ENCODE peak calls at places on chromosomes 2 and 18, in ten cellular contexts. W is right cardiac atrium, D is lung, O is fibroblast of lung, N is prostate gland, J is IMR-90, T is gastrocnemius medialis, V is osteoblast, R is Panc1, Y is cardiac muscle cell. M is an unnamed sample. For H3K4me1, the result is how much of the 10 kb centered on the place peaks cover.

GRCh38 chr2:119704670-119705120 is 25.7 kb downstream of the TMEM177 start:
- DNase-seq in W (no peak), D (no peak), O (peak), N (no peak), J (peak), T (no peak), V (no peak), R (no peak), Y (peak), M (peak)

GRCh38 chr2:131046580-131047274 is 46.5 kb downstream of the FAM168B start:
- DNase-seq in W (no peak), D (no peak), O (no peak), N (no peak), J (no peak), T (no peak), V (peak), R (no peak), Y (no peak), M (no peak)

GRCh38 chr2:165953655-165954606 is at the start of gene TTC21B:
- DNase-seq in W (peak), D (peak), O (peak), N (peak), J (peak), T (peak), V (peak), R (peak), Y (peak), M (peak)

GRCh38 chr2:37984589-37984988 is 59.5 kb downstream of the RMDN2 start:
- DNase-seq in W (no peak), D (no peak), O (peak), N (no peak), J (peak), T (no peak), V (no peak), R (no peak), Y (peak), M (peak)

GRCh38 chr2:135563793-135564192 is 32.5 kb downstream of the R3HDM1 start:
- DNase-seq in W (no peak), D (no peak), O (peak), N (no peak), J (peak), T (no peak), V (no peak), R (no peak), Y (peak), M (peak)

GRCh38 chr2:236565225-236565624 is 4.4 kb upstream of the ACKR3 start:
- DNase-seq in W (no peak), D (no peak), O (no peak), N (no peak), J (no peak), T (no peak), V (no peak), R (no peak), Y (no peak), M (no peak)

GRCh38 chr2:196670342-196670741 is 30.8 kb downstream of the CCDC150 start:
- DNase-seq in W (no peak), D (no peak), O (no peak), N (no peak), J (no peak), T (no peak), V (no peak), R (no peak), Y (no peak), M (no peak)

GRCh38 chr2:118197011-118197695 is 108.9 kb downstream of the INSIG2 start:
- DNase-seq in W (no peak), D (no peak), O (no peak), N (no peak), J (peak), T (no peak), V (no peak), R (no peak), Y (peak), M (no peak)

GRCh38 chr2:191927319-191927867 is 80.5 kb upstream of the CAVIN2 start:
- DNase-seq in W (peak), D (peak), O (peak), N (peak), J (peak), T (no peak), V (peak), R (peak), Y (peak), M (peak)

GRCh38 chr18:34493566-34494358 is 216.3 kb upstream of the DTNA start:
- DNase-seq in W (peak), D (no peak), O (no peak), N (no peak), J (no peak), T (peak), V (peak), R (no peak), Y (peak), M (peak)

GRCh38 chr2:111617804-111618576 is 266.0 kb downstream of the ANAPC1 start:
- DNase-seq in W (peak), D (no peak), O (peak), N (no peak), J (no peak), T (no peak), V (no peak), R (no peak), Y (no peak), M (no peak)

GRCh38 chr2:29262681-29263260 is 147.6 kb downstream of the CLIP4 start:
- DNase-seq in W (no peak), D (no peak), O (no peak), N (no peak), J (no peak), T (no peak), V (no peak), R (no peak), Y (no peak), M (peak)

GRCh38 chr2:210271300-210271699 is 43.7 kb downstream of the MYL1 start:
- DNase-seq in W (no peak), D (no peak), O (no peak), N (no peak), J (no peak), T (no peak), V (no peak), R (no peak), Y (no peak), M (no peak)

GRCh38 chr2:194323740-194324139 is 1333.3 kb upstream of the SLC39A10 start:
- DNase-seq in W (no peak), D (no peak), O (no peak), N (no peak), J (no peak), T (no peak), V (no peak), R (no peak), Y (no peak), M (no peak)

GRCh38 chr2:233408366-233409285 is 54.3 kb downstream of the DGKD start:
- DNase-seq in W (no peak), D (no peak), O (no peak), N (no peak), J (no peak), T (no peak), V (no peak), R (no peak), Y (no peak), M (no peak)

GRCh38 chr2:55949211-55949610 is 25.6 kb upstream of the EFEMP1 start:
- DNase-seq in W (no peak), D (no peak), O (no peak), N (no peak), J (no peak), T (no peak), V (no peak), R (no peak), Y (no peak), M (no peak)

GRCh38 chr18:68288408-68288807 is 426.5 kb downstream of the TMX3 start:
- DNase-seq in W (no peak), D (no peak), O (no peak), N (no peak), J (no peak), T (no peak), V (no peak), R (no peak), Y (no peak), M (no peak)

GRCh38 chr2:88170472-88170892 is 336 bp downstream of the THNSL2 start:
- DNase-seq in W (peak), D (no peak), O (peak), N (peak), J (no peak), T (no peak), V (no peak), R (no peak), Y (peak), M (no peak)

GRCh38 chr2:152098033-152098797 is 629 bp downstream of the CACNB4 start:
- DNase-seq in W (peak), D (no peak), O (peak), N (peak), J (no peak), T (no peak), V (peak), R (no peak), Y (peak), M (no peak)

GRCh38 chr2:177143444-177143843 is 69.2 kb upstream of the HNRNPA3 start:
- DNase-seq in W (no peak), D (no peak), O (peak), N (no peak), J (peak), T (no peak), V (peak), R (no peak), Y (peak), M (peak)

GRCh38 chr18:75207298-75208054 is 1.5 kb downstream of the PTGR3 start:
- DNase-seq in W (no peak), D (no peak), O (peak), N (no peak), J (peak), T (no peak), V (peak), R (no peak), Y (no peak), M (peak)

GRCh38 chr18:12295389-12296086 is 12.5 kb upstream of the TUBB6 start:
- DNase-seq in W (no peak), D (no peak), O (no peak), N (no peak), J (peak), T (no peak), V (peak), R (no peak), Y (no peak), M (peak)

GRCh38 chr18:64097497-64097896 is 51.4 kb downstream of the LINC00305 start:
- DNase-seq in W (no peak), D (no peak), O (peak), N (no peak), J (no peak), T (no peak), V (no peak), R (no peak), Y (no peak), M (no peak)

GRCh38 chr18:32956591-32957310 is 183.9 kb upstream of the KLHL14 start:
- DNase-seq in W (peak), D (no peak), O (peak), N (no peak), J (peak), T (no peak), V (peak), R (peak), Y (peak), M (peak)

GRCh38 chr2:192148241-192148619 is 46.5 kb downstream of the TMEFF2 start:
- DNase-seq in W (no peak), D (no peak), O (no peak), N (no peak), J (no peak), T (no peak), V (peak), R (no peak), Y (no peak), M (no peak)

GRCh38 chr2:145415151-145415550 is 895.2 kb upstream of the ZEB2 start:
- DNase-seq in W (no peak), D (no peak), O (no peak), N (no peak), J (no peak), T (no peak), V (no peak), R (no peak), Y (no peak), M (no peak)

GRCh38 chr2:8803658-8804379 is 33.6 kb downstream of the KIDINS220 start:
- DNase-seq in W (no peak), D (peak), O (peak), N (peak), J (peak), T (peak), V (peak), R (peak), Y (peak), M (peak)

GRCh38 chr2:15647622-15648590 is 56.2 kb downstream of the DDX1 start:
- DNase-seq in W (no peak), D (no peak), O (no peak), N (no peak), J (no peak), T (no peak), V (no peak), R (no peak), Y (no peak), M (no peak)

GRCh38 chr2:29336334-29336733 is 221.1 kb downstream of the CLIP4 start:
- DNase-seq in W (no peak), D (no peak), O (no peak), N (no peak), J (no peak), T (no peak), V (no peak), R (no peak), Y (no peak), M (no peak)

GRCh38 chr18:10015941-10016819 is 102.4 kb downstream of the VAPA start:
- DNase-seq in W (no peak), D (no peak), O (peak), N (no peak), J (peak), T (no peak), V (peak), R (no peak), Y (peak), M (peak)

GRCh38 chr2:34337735-34338134 is 738.6 kb upstream of the FAM98A start:
- DNase-seq in W (no peak), D (no peak), O (no peak), N (no peak), J (no peak), T (no peak), V (no peak), R (no peak), Y (no peak), M (no peak)

GRCh38 chr18:36295214-36295613 is 2.3 kb upstream of the FHOD3 start:
- DNase-seq in W (no peak), D (no peak), O (no peak), N (no peak), J (no peak), T (no peak), V (no peak), R (no peak), Y (no peak), M (no peak)

GRCh38 chr18:46167971-46168370 is 63.8 kb downstream of the HAUS1 start:
- DNase-seq in W (no peak), D (peak), O (no peak), N (no peak), J (no peak), T (no peak), V (no peak), R (no peak), Y (no peak), M (no peak)

GRCh38 chr2:228548230-228548629 is 366.7 kb upstream of the SPHKAP start:
- DNase-seq in W (no peak), D (no peak), O (no peak), N (no peak), J (peak), T (no peak), V (no peak), R (no peak), Y (no peak), M (peak)

GRCh38 chr18:79748321-79749157 is 49.2 kb upstream of the KCNG2 start:
- DNase-seq in W (no peak), D (no peak), O (no peak), N (no peak), J (no peak), T (no peak), V (peak), R (no peak), Y (no peak), M (no peak)

GRCh38 chr2:43132523-43133301 is 93.7 kb downstream of the ZFP36L2 start:
- DNase-seq in W (no peak), D (no peak), O (no peak), N (no peak), J (no peak), T (no peak), V (peak), R (no peak), Y (no peak), M (no peak)
- H3K4me1 ChIP-seq in W (under half), D (under half), O (under half), N (under half), J (under half), T (under half), V (under half), R (under half), Y (under half), M (under half)

GRCh38 chr2:189192766-189193165 is 13.2 kb upstream of the COL5A2 start:
- DNase-seq in W (no peak), D (no peak), O (no peak), N (no peak), J (no peak), T (no peak), V (no peak), R (no peak), Y (no peak), M (no peak)
- H3K27ac ChIP-seq in W (no peak), D (no peak), O (no peak), N (no peak), J (no peak), T (no peak), V (no peak), R (no peak), Y (no peak), M (no peak)

GRCh38 chr2:172437419-172438063 is 10.2 kb downstream of the ITGA6 start:
- DNase-seq in W (no peak), D (no peak), O (no peak), N (no peak), J (no peak), T (no peak), V (no peak), R (no peak), Y (no peak), M (no peak)
- H3K4me1 ChIP-seq in W (under half), D (under half), O (under half), N (under half), J (under half), T (under half), V (under half), R (half or more), Y (under half), M (under half)

DNA sequence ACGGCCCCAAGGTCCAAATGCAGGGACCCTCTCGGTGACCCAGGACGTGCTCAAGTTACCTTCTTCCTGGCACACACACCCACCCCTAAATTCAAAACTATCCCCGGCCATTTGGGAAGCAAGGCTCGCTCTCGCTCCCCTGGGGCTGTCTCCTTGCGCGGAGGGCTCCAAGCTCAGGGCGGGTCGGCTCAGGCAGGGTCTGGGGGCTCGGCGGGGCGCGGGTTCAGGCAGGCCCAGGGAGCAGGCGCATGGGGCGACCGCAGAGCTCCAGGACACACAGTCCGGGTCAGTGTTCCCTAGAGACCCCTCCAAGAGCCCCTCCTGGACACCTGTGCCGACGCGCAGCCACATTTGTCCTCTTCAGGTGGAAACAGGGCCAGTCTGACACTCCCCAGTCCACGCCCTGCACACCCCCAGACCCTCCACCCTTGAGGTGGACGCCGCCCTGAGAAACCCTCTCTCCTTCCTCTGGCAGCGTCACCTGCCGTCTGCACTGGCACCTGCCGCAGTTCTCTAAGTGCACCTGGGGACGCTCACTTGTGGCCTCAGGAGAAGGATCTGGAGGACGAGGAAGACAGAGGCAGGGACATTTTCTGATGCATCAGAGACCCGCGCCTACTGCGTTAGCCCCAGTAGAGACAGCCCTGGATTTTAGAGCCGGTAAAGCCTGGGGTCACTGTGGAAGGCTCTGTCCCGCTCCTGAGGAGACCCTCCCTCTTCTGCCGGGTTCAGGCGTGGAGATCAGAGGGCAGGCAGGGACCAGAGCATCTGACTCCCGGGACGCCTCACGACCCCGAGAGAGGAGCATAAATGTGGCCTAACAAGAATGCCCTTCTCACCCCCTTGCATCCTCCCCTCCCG is 138.8 kb downstream of the TWIST2 start:
- DNase-seq in W (no peak), D (no peak), O (no peak), N (no peak), J (no peak), T (no peak), V (no peak), R (no peak), Y (no peak), M (no peak)
- H3K27ac ChIP-seq in W (no peak), D (no peak), O (no peak), N (no peak), J (no peak), T (no peak), V (no peak), R (no peak), Y (no peak), M (no peak)

GRCh38 chr2:231613655-231614558 is 21.2 kb downstream of the TEX44 start:
- DNase-seq in W (peak), D (peak), O (peak), N (peak), J (peak), T (peak), V (peak), R (peak), Y (peak), M (peak)

GRCh38 chr2:231617059-231617926 is 24.6 kb downstream of the TEX44 start:
- DNase-seq in W (no peak), D (no peak), O (no peak), N (no peak), J (peak), T (no peak), V (no peak), R (no peak), Y (peak), M (no peak)

GRCh38 chr2:231614559-231615057 is 21.9 kb downstream of the TEX44 start:
- DNase-seq in W (peak), D (peak), O (no peak), N (no peak), J (no peak), T (no peak), V (peak), R (no peak), Y (no peak), M (no peak)

GRCh38 chr2:231613054-231613654 is 20.5 kb downstream of the TEX44 start:
- DNase-seq in W (peak), D (no peak), O (no peak), N (no peak), J (no peak), T (no peak), V (peak), R (no peak), Y (peak), M (no peak)

DNA sequence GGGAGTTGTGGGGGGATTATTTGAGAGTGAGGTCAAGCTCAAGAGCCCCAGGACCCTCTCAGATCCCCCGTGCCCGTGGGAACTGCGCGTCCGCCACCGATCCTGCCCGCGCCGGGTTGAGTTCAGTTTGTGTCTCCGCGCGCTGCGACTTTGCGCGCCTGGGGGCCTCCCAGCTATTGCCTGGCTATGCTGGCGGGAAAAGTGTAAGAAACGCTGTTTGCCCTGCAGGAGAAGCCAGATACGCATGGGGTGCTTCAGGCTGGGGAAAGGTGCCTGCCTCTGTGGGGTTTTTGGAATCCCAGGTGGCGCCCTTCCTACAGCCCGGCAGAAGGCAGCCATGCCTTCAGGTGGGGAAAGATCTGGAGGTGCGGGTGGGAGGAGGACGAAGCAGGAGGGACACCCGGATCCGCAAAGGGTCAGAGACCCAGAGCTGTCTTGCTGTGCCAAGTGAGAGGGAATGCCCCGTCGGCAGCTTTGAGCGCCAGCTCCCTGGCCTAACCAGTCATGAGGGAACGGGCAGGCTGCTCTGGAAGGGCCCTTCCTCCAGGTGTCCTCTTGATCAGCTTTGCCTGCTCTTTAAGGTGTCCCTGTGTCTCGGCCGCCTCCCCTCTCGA is 22.5 kb downstream of the TEX44 start:
- DNase-seq in W (peak), D (no peak), O (no peak), N (no peak), J (no peak), T (no peak), V (peak), R (no peak), Y (no peak), M (no peak)
- H3K4me1 ChIP-seq in W (under half), D (under half), O (under half), N (under half), J (under half), T (under half), V (under half), R (half or more), Y (under half), M (under half)

GRCh38 chr2:205929445-205930027 is 156.4 kb downstream of the INO80D start:
- DNase-seq in W (no peak), D (no peak), O (no peak), N (no peak), J (no peak), T (no peak), V (no peak), R (no peak), Y (no peak), M (no peak)
- H3K27ac ChIP-seq in W (no peak), D (no peak), O (no peak), N (no peak), J (no peak), T (no peak), V (no peak), R (no peak), Y (no peak), M (no peak)

DNA sequence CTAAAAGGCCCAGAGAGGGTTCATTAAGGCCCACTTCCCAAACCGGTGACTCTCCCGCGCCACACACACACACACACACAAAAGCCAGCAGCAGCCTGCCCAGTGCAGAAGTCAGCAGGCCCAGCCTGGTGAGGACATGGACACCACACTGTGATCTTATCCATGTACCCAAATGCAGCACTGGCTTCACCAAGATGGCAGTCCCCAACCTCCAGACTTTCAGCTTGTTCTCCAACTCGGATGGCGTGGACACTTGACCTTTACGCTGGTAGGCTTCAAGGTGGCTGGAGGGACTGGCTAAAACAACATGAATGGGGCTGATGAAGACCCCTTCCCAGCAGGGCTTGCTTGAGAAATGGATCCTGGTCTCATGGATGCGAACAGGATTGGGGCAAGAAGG is 50.4 kb downstream of the TNS1 start:
- DNase-seq in W (no peak), D (no peak), O (no peak), N (no peak), J (no peak), T (no peak), V (no peak), R (no peak), Y (no peak), M (no peak)
- H3K4me1 ChIP-seq in W (half or more), D (under half), O (under half), N (under half), J (under half), T (half or more), V (under half), R (under half), Y (under half), M (under half)